ENCODE peak calls at places on chromosomes 13 and 19, in five cellular contexts. F is kidney; K is naive thymus-derived CD8-positive, alpha-beta T cell; V is Calu3; L is AG04450. A is an unnamed sample.

GRCh38 chr19:8641908-8642547 is 11.6 kb downstream of the NFILZ start:
- DNase-seq in K (no peak), L (no peak), F (no peak), V (peak; percentile 32), A (no peak)

GRCh38 chr19:18895038-18895827 is 725 bp downstream of the CERS1 start:
- DNase-seq in L (no peak), V (peak; percentile 72), K (no peak), F (peak; percentile 78), A (no peak)

GRCh38 chr13:76023644-76024043 is 387.5 kb downstream of the LMO7 start:
- DNase-seq in F (no peak), V (no peak), K (no peak), L (no peak), A (no peak)

GRCh38 chr19:19642506-19643157 is 825 bp downstream of the GMIP start:
- DNase-seq in F (no peak), L (no peak), V (no peak), K (peak; percentile 74), A (no peak)

GRCh38 chr13:32897296-32897695 is 118.9 kb upstream of the KL start:
- DNase-seq in V (no peak), F (no peak), L (no peak), K (no peak), A (no peak)

GRCh38 chr13:88586263-88586662 is 915.1 kb downstream of the SLITRK5 start:
- DNase-seq in V (no peak), L (no peak), K (no peak), F (no peak), A (no peak)

GRCh38 chr13:112172641-112173171 is 105.8 kb downstream of the SOX1 start:
- DNase-seq in V (no peak), F (no peak), L (no peak), K (peak; percentile 35), A (no peak)

GRCh38 chr19:38592940-38593339 is 24.8 kb downstream of the MAP4K1 start:
- DNase-seq in L (no peak), V (no peak), F (no peak), K (no peak), A (no peak)

GRCh38 chr19:917323-918151 is at the start of gene KISS1R:
- DNase-seq in F (no peak), L (no peak), K (no peak), V (peak; percentile 40), A (no peak)

GRCh38 chr19:54209748-54210494 is 9.3 kb downstream of the RPS9 start:
- DNase-seq in L (peak; percentile 96), V (peak; percentile 98), K (no peak), F (peak; percentile 95), A (peak; percentile 96)

GRCh38 chr13:41356788-41357187 is 45.7 kb downstream of the NAA16 start:
- DNase-seq in K (peak; percentile 62), V (no peak), F (no peak), L (no peak), A (no peak)

GRCh38 chr19:17488593-17489391 is 18.5 kb downstream of the SLC27A1 start:
- DNase-seq in F (peak; percentile 88), V (peak; percentile 28), L (no peak), K (peak; percentile 82), A (no peak)

GRCh38 chr13:110714798-110715394 is 1.4 kb downstream of the ING1 start:
- DNase-seq in L (no peak), V (no peak), F (peak; percentile 90), K (peak; percentile 74), A (no peak)

GRCh38 chr13:112849500-112849899 is 119.5 kb upstream of the MCF2L start:
- DNase-seq in F (no peak), K (no peak), L (no peak), V (peak; percentile 16), A (no peak)

GRCh38 chr13:40309881-40310280 is 356.6 kb downstream of the FOXO1 start:
- DNase-seq in K (no peak), V (no peak), F (no peak), L (no peak), A (no peak)

GRCh38 chr13:73235385-73235784 is 176.6 kb downstream of the KLF5 start:
- DNase-seq in K (no peak), L (no peak), F (no peak), V (no peak), A (no peak)

GRCh38 chr19:18589380-18590272 is 1.0 kb downstream of the REX1BD start:
- DNase-seq in F (peak; percentile 88), L (no peak), V (peak; percentile 67), K (peak; percentile 84), A (peak; percentile 26)

GRCh38 chr13:27461940-27462584 is 11.7 kb upstream of the MTIF3 start:
- DNase-seq in F (no peak), V (no peak), K (no peak), L (no peak), A (no peak)

GRCh38 chr19:35959040-35959967 is 23.1 kb downstream of the LRFN3 start:
- DNase-seq in L (no peak), K (peak; percentile 88), V (no peak), F (peak; percentile 85), A (no peak)

A was measured in HS-27A.